ENCODE peak calls at places on chromosomes 3 and 15, in six cellular contexts. R, O, Z, S, J and F are unnamed samples.

GRCh38 chr3:191068946-191069813 is 129.9 kb upstream of the OSTN start:
- DNase-seq in R (no peak), Z (no peak), S (no peak), O (no peak), J (no peak), F (no peak)

GRCh38 chr3:69329897-69330296 is 56.0 kb downstream of the FRMD4B start:
- DNase-seq in J (no peak), S (no peak), R (no peak), Z (no peak), O (no peak), F (no peak)

GRCh38 chr15:64045774-64046346 is 425 bp downstream of the DAPK2 start:
- DNase-seq in S (no peak), R (peak), J (no peak), O (no peak), Z (peak), F (no peak)

GRCh38 chr3:116971531-116971930 is 262.0 kb downstream of the TUSC7 start:
- DNase-seq in S (no peak), J (no peak), Z (peak), O (no peak), R (peak), F (no peak)

GRCh38 chr3:192422321-192422997 is 304.9 kb downstream of the FGF12 start:
- DNase-seq in S (no peak), R (no peak), O (no peak), J (no peak), Z (no peak), F (no peak)

GRCh38 chr3:82093641-82094040 is 332.2 kb upstream of the GBE1 start:
- DNase-seq in J (no peak), O (no peak), S (no peak), R (no peak), Z (no peak), F (no peak)

GRCh38 chr15:99734575-99734974 is 1.3 kb upstream of the LYSMD4 start:
- DNase-seq in O (no peak), J (no peak), R (no peak), S (no peak), Z (no peak), F (no peak)

GRCh38 chr15:101427606-101428487 is 61.7 kb downstream of the PCSK6 start:
- DNase-seq in R (no peak), J (no peak), S (no peak), Z (no peak), O (no peak), F (no peak)

GRCh38 chr3:2921903-2922302 is 188.3 kb downstream of the IL5RA start:
- DNase-seq in O (no peak), R (peak), Z (peak), S (peak), J (peak), F (peak)

GRCh38 chr3:9190276-9190675 is 59.2 kb downstream of the SRGAP3 start:
- DNase-seq in R (no peak), J (no peak), Z (no peak), O (no peak), S (no peak), F (no peak)

GRCh38 chr15:91255788-91256187 is 155.7 kb downstream of the SV2B start:
- DNase-seq in S (no peak), J (no peak), O (no peak), R (no peak), Z (no peak), F (no peak)

GRCh38 chr15:59699810-59700431 is 10.8 kb upstream of the BNIP2 start:
- DNase-seq in O (no peak), S (no peak), R (no peak), Z (no peak), J (no peak), F (no peak)

GRCh38 chr3:43919067-43919466 is 228.3 kb downstream of the ABHD5 start:
- DNase-seq in J (no peak), Z (no peak), S (no peak), O (no peak), R (no peak), F (no peak)

GRCh38 chr3:29280675-29281264 is at the start of gene RBMS3:
- DNase-seq in O (peak), R (peak), Z (peak), J (peak), S (peak), F (peak)

GRCh38 chr15:48533982-48534381 is 111.5 kb downstream of the FBN1 start:
- DNase-seq in O (no peak), Z (no peak), R (peak), J (no peak), S (no peak), F (no peak)

GRCh38 chr3:107235923-107236315 is 141.3 kb upstream of the CCDC54 start:
- DNase-seq in R (peak), Z (peak), J (peak), O (peak), S (peak), F (peak)

GRCh38 chr3:177106184-177106583 is 91.1 kb downstream of the TBL1XR1 start:
- DNase-seq in R (no peak), J (no peak), Z (no peak), S (no peak), O (no peak), F (peak)

GRCh38 chr3:100708644-100708988 is 678 bp upstream of the TFG start:
- DNase-seq in S (no peak), O (no peak), Z (no peak), R (no peak), J (peak), F (no peak)

DNA sequence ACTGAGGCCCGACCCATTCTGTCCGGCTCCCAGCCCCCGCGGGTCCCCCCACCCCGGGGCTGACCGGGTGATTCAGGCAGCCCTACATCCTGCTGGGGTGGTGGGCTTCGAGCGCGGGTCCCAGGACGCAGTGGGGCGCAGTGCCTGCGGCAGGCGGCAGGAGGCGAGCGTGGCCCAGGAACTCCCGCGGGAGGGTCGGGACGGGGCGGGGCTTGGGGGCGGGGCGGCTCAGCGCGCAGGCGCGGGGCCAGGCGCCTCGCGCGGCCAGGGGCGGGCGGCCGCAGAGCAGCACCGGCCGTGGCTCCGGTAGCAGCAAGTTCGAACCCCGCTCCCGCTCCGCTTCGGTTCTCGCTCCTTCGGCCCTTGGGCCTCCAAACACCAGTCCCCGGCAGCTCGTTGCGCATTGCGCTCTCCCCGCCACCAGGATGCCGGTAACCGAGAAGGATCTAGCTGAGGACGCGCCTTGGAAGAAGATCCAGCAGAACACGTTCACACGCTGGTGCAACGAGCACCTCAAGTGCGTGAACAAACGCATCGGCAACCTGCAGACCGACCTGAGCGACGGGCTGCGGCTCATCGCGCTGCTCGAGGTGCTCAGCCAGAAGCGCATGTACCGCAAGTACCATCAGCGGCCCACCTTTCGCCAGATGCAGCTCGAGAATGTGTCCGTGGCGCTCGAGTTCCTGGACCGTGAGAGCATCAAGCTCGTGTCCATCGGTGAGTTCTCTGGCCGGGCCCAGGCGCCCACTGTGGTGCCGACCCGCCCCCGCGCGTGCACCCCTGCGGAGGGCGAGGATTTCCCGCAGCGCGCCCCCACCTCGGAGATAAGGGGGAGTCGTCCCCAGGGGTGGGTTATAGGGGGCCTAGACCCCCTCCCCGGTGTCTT is at the start of gene FLNB:
- DNase-seq in R (peak), J (peak), S (peak), O (peak), Z (peak), F (peak)
- TF ChIP-seq CTCF in R (peak), J (peak), S (peak), O (peak), Z (peak), F (peak)

GRCh38 chr15:31488437-31489204 is 162.0 kb downstream of the KLF13 start:
- DNase-seq in J (peak), O (peak), R (peak), Z (peak), S (peak), F (peak)

GRCh38 chr15:31486906-31487695 is 160.5 kb downstream of the KLF13 start:
- DNase-seq in S (no peak), O (no peak), Z (no peak), J (no peak), R (no peak), F (no peak)

GRCh38 chr15:31486506-31486905 is 159.9 kb downstream of the KLF13 start:
- DNase-seq in Z (peak), J (no peak), R (no peak), S (peak), O (no peak), F (no peak)

GRCh38 chr15:31489281-31489680 is 162.6 kb downstream of the KLF13 start:
- DNase-seq in Z (no peak), J (no peak), O (no peak), S (no peak), R (no peak), F (no peak)

GRCh38 chr15:31487811-31488436 is 161.3 kb downstream of the KLF13 start:
- DNase-seq in J (no peak), O (no peak), R (no peak), Z (no peak), S (no peak), F (peak)
- TF ChIP-seq EZH2phosphoT487 in J (no peak), O (no peak), R (no peak), Z (no peak), S (no peak), F (no peak)

DNA sequence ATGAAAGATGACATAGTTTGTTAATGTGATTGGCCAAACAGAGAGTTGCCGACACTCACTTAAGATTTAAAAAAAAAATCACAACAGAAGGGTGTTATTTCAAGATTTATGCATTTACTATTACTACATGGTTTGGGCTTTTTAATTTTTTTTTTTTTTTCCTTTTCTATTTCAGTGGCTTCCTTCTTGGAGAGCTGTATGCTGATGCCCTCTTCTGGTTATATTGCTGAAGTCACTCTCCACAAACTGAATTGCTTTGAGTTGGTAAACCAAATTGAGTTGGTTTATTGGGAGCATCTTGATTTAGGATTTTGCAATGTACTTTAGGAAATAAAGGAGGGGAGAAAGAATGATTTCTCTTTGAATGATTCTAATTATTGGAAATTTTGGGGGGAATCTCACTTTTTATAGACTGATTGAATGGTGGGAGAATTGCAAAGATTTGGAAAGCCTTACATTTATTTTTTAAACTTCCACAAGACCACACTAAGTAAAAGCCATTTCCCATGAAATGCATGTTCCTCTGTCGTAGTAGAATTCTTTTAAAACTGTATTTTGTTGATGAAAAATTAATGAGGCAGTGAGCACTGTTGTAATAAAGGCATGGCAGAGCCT is 186.6 kb upstream of the FEZF2 start:
- DNase-seq in O (peak), J (peak), R (peak), Z (peak), S (peak), F (peak)
- TF ChIP-seq CTCF in O (peak), J (peak), R (peak), Z (peak), S (peak), F (peak)

DNA sequence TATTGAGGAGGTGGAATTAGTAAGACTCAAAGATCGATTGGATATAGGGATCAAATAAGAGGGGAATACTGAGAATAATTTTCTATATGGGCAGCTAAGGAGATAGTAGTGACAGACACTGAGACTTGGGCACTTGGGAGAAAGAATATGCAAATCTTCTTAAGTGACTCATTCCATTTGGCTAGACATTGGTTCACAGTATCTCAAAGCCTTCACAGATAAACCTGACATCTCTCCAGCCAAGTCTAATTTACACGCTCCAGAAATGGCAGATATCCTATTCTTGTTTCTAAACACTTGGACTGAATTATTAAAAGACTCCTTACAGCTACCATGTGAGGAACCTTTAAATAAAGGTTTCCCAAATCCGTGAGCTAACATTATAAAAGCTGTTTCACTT is 104.7 kb upstream of the ADAMTS9 start:
- DNase-seq in S (no peak), R (no peak), J (no peak), Z (no peak), O (no peak), F (no peak)
- TF ChIP-seq EZH2phosphoT487 in S (no peak), R (no peak), J (no peak), Z (no peak), O (no peak), F (no peak)

GRCh38 chr15:27851811-27852210 is 247.3 kb downstream of the OCA2 start:
- DNase-seq in J (no peak), R (no peak), S (no peak), O (no peak), Z (no peak), F (no peak)
- TF ChIP-seq CTCF in J (no peak), R (no peak), S (no peak), O (no peak), Z (no peak), F (no peak)

GRCh38 chr3:196008387-196008786 is 73.5 kb downstream of the TFRC start:
- DNase-seq in S (no peak), J (no peak), R (no peak), Z (no peak), O (no peak), F (no peak)
- TF ChIP-seq EZH2phosphoT487 in S (no peak), J (no peak), R (no peak), Z (no peak), O (no peak), F (no peak)

DNA sequence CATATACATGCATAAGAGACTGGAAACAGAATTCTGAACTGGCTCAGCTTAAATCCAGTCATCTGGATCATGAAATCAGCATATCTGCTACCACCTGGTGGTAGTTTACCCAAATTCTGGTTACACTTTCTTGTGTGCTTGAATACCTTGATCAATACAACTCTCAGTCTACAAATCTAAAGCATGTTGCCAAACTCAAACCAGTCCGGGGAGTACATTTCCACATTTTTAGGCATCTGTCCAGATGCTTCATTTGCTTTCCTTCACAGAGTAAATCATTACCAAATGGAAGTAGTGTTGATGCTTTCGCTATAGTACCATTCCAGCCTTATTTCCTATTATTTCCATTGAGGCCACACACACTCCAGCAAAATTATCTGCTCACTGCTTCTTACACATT is 126.4 kb downstream of the P2RY1 start:
- DNase-seq in S (peak), J (peak), Z (peak), R (peak), O (peak), F (peak)
- TF ChIP-seq CTCF in S (peak), J (peak), Z (peak), R (peak), O (peak), F (peak)

GRCh38 chr3:156750191-156750873 is 75.8 kb upstream of the LEKR1 start:
- DNase-seq in O (no peak), Z (no peak), J (no peak), S (peak), R (no peak), F (no peak)
- TF ChIP-seq EZH2phosphoT487 in O (no peak), Z (no peak), J (no peak), S (no peak), R (no peak), F (no peak)

GRCh38 chr3:188911033-188911850 is 260.5 kb upstream of the TPRG1 start:
- DNase-seq in O (no peak), J (no peak), Z (no peak), S (no peak), R (no peak), F (no peak)
- TF ChIP-seq CTCF in O (no peak), J (no peak), Z (no peak), S (no peak), R (no peak), F (no peak)